ENCODE peak calls at places on chromosomes 7 and 10, in eight cellular contexts. K is GM23338, L is HCT116, Z is GM12878, S is K562, T is SK-N-SH, A is HepG2, W is HL-60. B is an unnamed sample.

GRCh38 chr10:48464871-48465736 is 139.8 kb downstream of the ARHGAP22 start:
- DNase-seq in K (peak; percentile 23), W (no peak), S (no peak), T (peak; percentile 50), L (no peak), A (no peak), Z (no peak), B (no peak)

GRCh38 chr10:99234739-99235468 is 748 bp downstream of the HPSE2 start:
- DNase-seq in T (no peak), K (peak; percentile 26), W (peak; percentile 1), S (no peak), A (no peak), Z (no peak), L (no peak), B (no peak)

GRCh38 chr7:103065666-103066065 is 8.9 kb downstream of the FBXL13 start:
- DNase-seq in K (peak; percentile 74), A (peak; percentile 45), T (peak; percentile 65), W (no peak), L (peak; percentile 24), S (peak; percentile 53), Z (no peak), B (no peak)

GRCh38 chr7:21256310-21256877 is 171.5 kb upstream of the SP4 start:
- DNase-seq in L (peak; percentile 32), W (no peak), A (peak; percentile 31), Z (no peak), T (peak; percentile 9), K (peak; percentile 58), S (no peak), B (no peak)

GRCh38 chr7:6476596-6477374 is 29.0 kb upstream of the DAGLB start:
- DNase-seq in S (no peak), T (no peak), K (no peak), A (no peak), Z (no peak), W (no peak), L (no peak), B (no peak)

GRCh38 chr7:151226875-151227782 is at the start of gene ABCF2:
- DNase-seq in S (peak; percentile 100), Z (peak; percentile 85), W (peak; percentile 98), T (peak; percentile 99), K (peak; percentile 99), A (peak; percentile 96), L (peak; percentile 98), B (peak; percentile 98)

GRCh38 chr10:35416628-35417625 is 80.6 kb downstream of the CCNY start:
- DNase-seq in A (no peak), K (peak; percentile 50), L (no peak), S (no peak), W (no peak), Z (no peak), T (no peak), B (no peak)

GRCh38 chr7:116588641-116589594 is 64.1 kb downstream of the CAV1 start:
- DNase-seq in L (peak; percentile 44), A (peak; percentile 40), Z (no peak), S (peak; percentile 52), W (no peak), K (peak; percentile 74), T (peak; percentile 21), B (peak; percentile 48)

GRCh38 chr10:116683061-116683601 is 59.2 kb downstream of the HSPA12A start:
- DNase-seq in L (no peak), T (no peak), S (no peak), Z (no peak), A (no peak), K (no peak), W (no peak), B (no peak)

GRCh38 chr10:116274141-116274861 is 1.3 kb upstream of the GFRA1 start:
- DNase-seq in S (no peak), K (peak; percentile 56), A (no peak), W (no peak), Z (no peak), T (peak; percentile 74), L (no peak), B (no peak)

GRCh38 chr10:102159051-102159597 is 6.9 kb downstream of the NOLC1 start:
- DNase-seq in L (no peak), S (no peak), K (no peak), Z (no peak), T (no peak), W (no peak), A (no peak), B (no peak)

DNA sequence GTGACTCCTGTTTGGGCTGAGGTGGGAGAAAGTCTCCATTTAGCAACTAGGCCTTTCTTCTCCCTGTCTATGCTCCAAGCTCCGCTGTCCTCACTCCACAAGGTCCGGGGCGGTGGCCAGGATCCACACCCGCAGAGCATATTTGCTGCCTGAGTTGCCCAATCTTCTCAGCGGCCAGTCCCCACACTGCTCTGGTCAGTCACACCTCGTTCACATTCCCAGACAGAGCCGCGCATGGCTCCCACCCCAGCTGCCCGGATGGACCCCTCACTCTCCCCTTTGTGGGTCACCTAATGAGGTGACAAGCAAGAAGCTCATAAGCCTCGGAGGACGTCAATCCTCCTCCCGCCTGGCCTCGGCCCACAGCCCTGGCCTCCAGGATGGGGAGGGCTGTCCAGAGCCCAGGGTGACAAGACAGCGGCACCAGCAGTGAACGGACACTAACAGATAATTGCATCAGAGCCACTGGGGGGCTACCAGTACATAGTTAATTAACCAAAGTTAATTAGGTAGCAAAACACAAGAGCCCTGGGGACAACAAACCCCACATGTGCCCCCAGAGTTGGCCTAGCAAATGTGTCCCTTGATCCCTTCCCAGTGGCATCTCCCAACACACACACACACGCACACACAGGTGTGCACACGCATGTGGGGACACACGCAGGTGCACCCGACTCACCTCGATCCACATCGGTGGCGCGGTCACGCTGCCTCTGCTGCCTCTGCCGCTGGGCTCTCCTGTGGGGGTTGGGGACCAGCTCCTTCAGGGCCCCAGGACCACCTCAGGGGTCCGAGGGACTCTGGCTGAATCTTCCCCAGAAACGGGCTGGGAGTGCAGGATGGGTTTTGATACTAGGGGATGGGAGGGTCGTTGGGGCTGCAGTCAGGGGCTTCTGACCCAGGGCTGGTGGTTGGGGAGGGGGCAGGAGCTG is 11.8 kb downstream of the EPHA1 start:
- DNase-seq in Z (no peak), A (no peak), W (no peak), K (no peak), T (no peak), L (no peak), S (no peak), B (no peak)
- TF ChIP-seq POLR2AphosphoS5 in Z (no peak), A (no peak), W (no peak), K (peak; percentile 31), T (no peak), L (no peak), S (no peak), B (no peak)

GRCh38 chr7:96789914-96790313 is 80.3 kb upstream of the SEM1 start:
- DNase-seq in W (no peak), A (no peak), T (no peak), L (no peak), S (no peak), K (no peak), Z (no peak), B (no peak)

GRCh38 chr7:96792115-96792514 is 82.5 kb upstream of the SEM1 start:
- DNase-seq in L (no peak), Z (no peak), W (no peak), A (no peak), K (no peak), T (no peak), S (no peak), B (no peak)

DNA sequence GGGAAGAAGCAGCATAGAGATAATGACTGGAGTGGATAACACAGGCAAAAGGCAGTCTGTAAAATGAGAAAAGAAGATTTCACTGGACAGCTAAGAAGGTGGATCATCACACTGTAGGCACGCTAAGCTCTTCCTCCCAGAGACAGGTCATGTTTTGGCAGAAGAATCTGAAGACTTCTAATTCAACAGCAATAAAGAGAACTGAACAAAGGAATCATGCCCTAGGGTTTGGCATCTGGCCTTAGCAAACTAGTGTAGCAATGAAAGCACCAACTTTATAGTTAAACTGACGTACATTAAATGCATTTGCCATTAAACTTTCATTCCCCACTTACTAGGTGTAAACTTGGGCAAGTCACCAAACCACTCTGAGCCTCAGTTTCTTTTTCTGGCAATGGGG is 84.4 kb upstream of the SEM1 start:
- DNase-seq in T (no peak), A (no peak), Z (no peak), W (no peak), L (no peak), K (no peak), S (no peak), B (no peak)
- TF ChIP-seq CTCF in T (no peak), A (no peak), Z (no peak), W (no peak), L (no peak), K (no peak), S (no peak), B (no peak)

GRCh38 chr10:28120043-28120749 is 121.3 kb upstream of the ODAD2 start:
- DNase-seq in W (no peak), L (peak; percentile 90), A (no peak), Z (no peak), S (no peak), T (no peak), K (peak; percentile 10), B (no peak)
- TF ChIP-seq REST in W (no peak), L (no peak), A (no peak), Z (no peak), S (no peak), T (no peak), K (no peak), B (no peak)

GRCh38 chr10:123870260-123870659 is 21.3 kb downstream of the CPXM2 start:
- DNase-seq in A (no peak), S (no peak), Z (no peak), W (no peak), L (no peak), K (no peak), T (no peak), B (no peak)
- TF ChIP-seq POLR2AphosphoS5 in A (no peak), S (no peak), Z (no peak), W (no peak), L (no peak), K (no peak), T (no peak), B (no peak)